ENCODE peak calls at places on chromosomes 16 and 17, in nine cellular contexts. O is CD4-positive, alpha-beta T cell; M is mesendoderm; F is small intestine; R is CD8-positive, alpha-beta memory T cell; C is IMR-90; B is Peyer's patch; Z is coronary artery; K is neural progenitor cell. S is an unnamed sample.

GRCh38 chr16:12258806-12259205 is 282.3 kb downstream of the SNX29 start:
- DNase-seq in O (no peak), M (no peak), F (no peak), R (no peak), C (no peak), B (no peak), Z (no peak), K (no peak), S (no peak)

GRCh38 chr17:19456016-19456927 is 45.2 kb downstream of the RNF112 start:
- DNase-seq in O (no peak), M (peak; percentile 91), F (no peak), R (no peak), C (no peak), B (no peak), Z (no peak), K (no peak), S (peak; percentile 77)

GRCh38 chr16:21100447-21100846 is 50.2 kb downstream of the DNAH3 start:
- DNase-seq in O (no peak), M (no peak), F (no peak), R (no peak), C (peak; percentile 90), B (no peak), Z (no peak), K (no peak), S (no peak)

GRCh38 chr17:43581130-43581529 is 35.0 kb upstream of the ETV4 start:
- DNase-seq in O (no peak), M (no peak), F (no peak), R (no peak), C (no peak), B (no peak), Z (no peak), K (no peak), S (no peak)

GRCh38 chr16:46658925-46659324 is 30.1 kb downstream of the VPS35 start:
- DNase-seq in O (no peak), M (no peak), F (no peak), R (no peak), C (no peak), B (peak; percentile 52), Z (no peak), K (no peak), S (no peak)

GRCh38 chr16:361872-362701 is 8.3 kb downstream of the MRPL28 start:
- DNase-seq in O (peak; percentile 64), M (peak; percentile 84), F (peak; percentile 84), R (peak; percentile 43), C (peak; percentile 61), B (peak; percentile 90), Z (no peak), K (peak; percentile 88), S (peak; percentile 94)

GRCh38 chr16:397135-397661 is at the start of gene NME4:
- DNase-seq in O (no peak), M (peak; percentile 80), F (no peak), R (no peak), C (no peak), B (no peak), Z (no peak), K (peak; percentile 77), S (peak; percentile 74)

GRCh38 chr16:20517149-20517548 is 59.0 kb downstream of the ACSM2B start:
- DNase-seq in O (no peak), M (no peak), F (no peak), R (no peak), C (no peak), B (no peak), Z (no peak), K (no peak), S (no peak)

GRCh38 chr16:47059991-47060390 is 83.8 kb downstream of the NETO2 start:
- DNase-seq in O (no peak), M (no peak), F (no peak), R (no peak), C (no peak), B (no peak), Z (peak; percentile 11), K (no peak), S (no peak)

GRCh38 chr16:50607447-50607846 is 59.3 kb downstream of the NKD1 start:
- DNase-seq in O (no peak), M (no peak), F (no peak), R (no peak), C (no peak), B (no peak), Z (no peak), K (no peak), S (no peak)

GRCh38 chr16:50607970-50608557 is 59.9 kb downstream of the NKD1 start:
- DNase-seq in O (no peak), M (no peak), F (no peak), R (no peak), C (no peak), B (no peak), Z (no peak), K (no peak), S (no peak)

GRCh38 chr16:50610331-50611262 is 62.4 kb downstream of the NKD1 start:
- DNase-seq in O (no peak), M (peak; percentile 57), F (no peak), R (no peak), C (no peak), B (no peak), Z (no peak), K (peak; percentile 93), S (no peak)

GRCh38 chr16:50611332-50611934 is 63.2 kb downstream of the NKD1 start:
- DNase-seq in O (no peak), M (peak; percentile 19), F (no peak), R (no peak), C (peak; percentile 6), B (no peak), Z (no peak), K (no peak), S (no peak)

GRCh38 chr16:50609049-50609832 is 61.0 kb downstream of the NKD1 start:
- DNase-seq in O (no peak), M (peak; percentile 29), F (no peak), R (no peak), C (no peak), B (no peak), Z (no peak), K (no peak), S (no peak)
- H3K27ac ChIP-seq in O (no peak overlapping the region), M (no peak overlapping the region), F (no peak overlapping the region), R (no peak overlapping the region), C (no peak overlapping the region), B (no peak overlapping the region), Z (peak overlapping the region; percentile 10), K (no peak overlapping the region), S (no peak overlapping the region)

GRCh38 chr17:27552467-27552779 is 78.6 kb upstream of the LGALS9 start:
- DNase-seq in O (no peak), M (peak; percentile 76), F (peak; percentile 42), R (no peak), C (peak; percentile 72), B (no peak), Z (no peak), K (no peak), S (peak; percentile 78)

GRCh38 chr17:27551701-27552466 is 79.1 kb upstream of the LGALS9 start:
- DNase-seq in O (no peak), M (peak; percentile 88), F (peak; percentile 97), R (no peak), C (peak; percentile 38), B (peak; percentile 81), Z (no peak), K (no peak), S (peak; percentile 72)

GRCh38 chr17:27549251-27549919 is 81.6 kb upstream of the LGALS9 start:
- DNase-seq in O (no peak), M (no peak), F (no peak), R (no peak), C (no peak), B (no peak), Z (no peak), K (no peak), S (no peak)

GRCh38 chr17:27550291-27550930 is 80.6 kb upstream of the LGALS9 start:
- DNase-seq in O (no peak), M (no peak), F (no peak), R (no peak), C (no peak), B (no peak), Z (no peak), K (no peak), S (no peak)

GRCh38 chr17:27550974-27551505 is 79.9 kb upstream of the LGALS9 start:
- DNase-seq in O (no peak), M (no peak), F (no peak), R (no peak), C (no peak), B (no peak), Z (no peak), K (no peak), S (no peak)
- H3K27ac ChIP-seq in O (no peak overlapping the region), M (no peak overlapping the region), F (no peak overlapping the region), R (no peak overlapping the region), C (no peak overlapping the region), B (no peak overlapping the region), Z (no peak overlapping the region), K (no peak overlapping the region), S (no peak overlapping the region)

DNA sequence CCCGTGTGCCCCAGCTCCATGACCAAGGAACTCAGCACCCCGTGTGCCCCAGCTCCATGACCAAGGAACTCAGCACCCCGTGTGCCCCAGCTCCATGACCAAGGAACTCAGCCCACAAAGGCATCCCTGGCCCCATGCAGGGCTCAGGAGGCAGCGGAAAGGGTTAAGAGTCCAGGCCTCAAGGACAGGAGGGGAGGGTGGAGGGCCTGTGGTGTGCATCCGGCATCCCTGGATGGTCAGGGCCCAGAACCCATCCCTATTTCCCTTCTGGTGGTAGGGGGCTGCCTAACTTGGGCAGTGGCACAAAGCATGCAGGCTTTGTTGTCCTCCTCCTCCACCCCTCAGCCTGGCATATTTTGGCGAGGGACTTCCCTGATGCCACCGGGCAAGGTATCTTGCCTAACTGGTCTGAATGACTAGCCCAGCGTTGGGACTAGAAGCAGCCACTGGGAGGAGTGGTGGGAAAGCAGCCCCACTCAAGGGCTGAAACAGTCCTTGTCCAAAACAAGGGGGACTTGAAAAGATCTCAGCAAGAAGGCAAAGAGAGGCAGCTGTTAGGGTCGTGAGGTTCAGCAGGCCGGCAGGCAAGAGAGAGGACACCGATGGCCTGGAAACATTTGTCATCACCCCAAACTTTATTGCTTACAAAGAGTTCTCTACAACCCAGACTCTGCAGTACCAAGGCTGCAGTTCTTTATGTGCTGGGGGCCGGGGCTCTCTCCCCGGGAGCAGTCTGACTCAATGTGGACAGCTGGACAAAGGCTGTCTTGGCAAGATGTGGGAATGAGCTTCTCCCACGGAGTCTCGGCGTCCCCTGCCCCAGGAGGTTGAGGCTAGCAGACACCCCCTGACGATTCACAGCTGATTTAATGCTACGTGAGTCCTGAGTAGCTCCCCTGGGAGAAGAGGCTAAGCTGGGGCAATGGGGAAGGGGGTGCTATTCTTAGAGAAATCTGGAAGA is 902 bp upstream of the SPATA32 start:
- DNase-seq in O (no peak), M (no peak), F (no peak), R (no peak), C (peak; percentile 73), B (no peak), Z (no peak), K (no peak), S (no peak)
- H3K27ac ChIP-seq in O (peak overlapping the region; percentile 65), M (no peak overlapping the region), F (peak overlapping the region; percentile 42), R (peak overlapping the region; percentile 12), C (no peak overlapping the region), B (peak overlapping the region; percentile 83), Z (peak overlapping the region; percentile 0), K (no peak overlapping the region), S (no peak overlapping the region)

GRCh38 chr16:73033271-73033998 is 14.5 kb downstream of the ZFHX3 start:
- DNase-seq in O (no peak), M (peak; percentile 84), F (no peak), R (no peak), C (no peak), B (no peak), Z (no peak), K (peak; percentile 91), S (no peak)
- H3K27ac ChIP-seq in O (no peak overlapping the region), M (no peak overlapping the region), F (no peak overlapping the region), R (no peak overlapping the region), C (no peak overlapping the region), B (no peak overlapping the region), Z (peak overlapping the region; percentile 85), K (no peak overlapping the region), S (peak overlapping the region; percentile 45)